ENCODE peak calls at places on chromosomes 11 and 22, in nine cellular contexts. P is H9, X is progenitor cell of endocrine pancreas, C is Calu3, Z is tibial nerve, B is WERI-Rb-1, D is MM.1S, H is coronary artery, Q is cardiac muscle cell. O is an unnamed sample.
A peak's percentile ranks its signal among the peaks of the same experiment; 100 is the strongest.

GRCh38 chr22:20025401-20026203 is 4.7 kb downstream of the TANGO2 start:
- DNase-seq in P (peak; percentile 10), X (no peak), C (no peak), Z (no peak), B (no peak), D (no peak), H (peak; percentile 50), Q (no peak), O (no peak)

GRCh38 chr11:65310756-65311155 is 3.9 kb upstream of the CDC42EP2 start:
- DNase-seq in P (no peak), X (no peak), C (no peak), Z (no peak), B (peak; percentile 92), D (no peak), H (no peak), Q (no peak), O (no peak)

GRCh38 chr22:45196308-45196707 is 32.6 kb downstream of the NUP50 start:
- DNase-seq in P (no peak), X (no peak), C (no peak), Z (no peak), B (no peak), D (no peak), H (no peak), Q (no peak), O (no peak)

GRCh38 chr22:46355369-46355995 is 20.0 kb downstream of the TRMU start:
- DNase-seq in P (peak; percentile 83), X (peak; percentile 77), C (peak; percentile 79), Z (peak; percentile 28), B (peak; percentile 83), D (peak; percentile 39), H (no peak), Q (peak; percentile 68), O (peak; percentile 92)

GRCh38 chr11:122863704-122864326 is 18.7 kb upstream of the JHY start:
- DNase-seq in P (no peak), X (no peak), C (peak; percentile 37), Z (peak; percentile 28), B (peak; percentile 35), D (peak; percentile 49), H (no peak), Q (peak; percentile 64), O (peak; percentile 49)

GRCh38 chr11:16296243-16296642 is 60.1 kb downstream of the SOX6 start:
- DNase-seq in P (no peak), X (no peak), C (no peak), Z (no peak), B (no peak), D (no peak), H (no peak), Q (no peak), O (no peak)

GRCh38 chr11:10920205-10920604 is 62.4 kb upstream of the ZBED5 start:
- DNase-seq in P (no peak), X (no peak), C (no peak), Z (no peak), B (peak; percentile 70), D (no peak), H (no peak), Q (peak; percentile 85), O (no peak)

GRCh38 chr11:128711136-128711535 is 17.3 kb downstream of the FLI1 start:
- DNase-seq in P (no peak), X (no peak), C (no peak), Z (no peak), B (no peak), D (no peak), H (no peak), Q (peak; percentile 71), O (no peak)

GRCh38 chr22:35430897-35431322 is 31.0 kb downstream of the MCM5 start:
- DNase-seq in P (peak; percentile 85), X (peak; percentile 86), C (peak; percentile 94), Z (peak; percentile 69), B (peak; percentile 81), D (peak; percentile 57), H (peak; percentile 84), Q (peak; percentile 96), O (peak; percentile 95)

GRCh38 chr22:27726726-27727449 is 74.7 kb downstream of the MN1 start:
- DNase-seq in P (no peak), X (no peak), C (peak; percentile 84), Z (no peak), B (peak; percentile 43), D (no peak), H (peak; percentile 85), Q (peak; percentile 78), O (peak; percentile 35)

GRCh38 chr22:36823177-36823839 is 6.5 kb upstream of the PVALB start:
- DNase-seq in P (peak; percentile 51), X (no peak), C (no peak), Z (no peak), B (no peak), D (no peak), H (no peak), Q (peak; percentile 4), O (no peak)

GRCh38 chr11:69371731-69372588 is 78.0 kb downstream of the MYEOV start:
- DNase-seq in P (peak; percentile 24), X (peak; percentile 7), C (no peak), Z (no peak), B (no peak), D (no peak), H (peak; percentile 46), Q (no peak), O (no peak)

GRCh38 chr11:79076526-79077115 is 364.2 kb downstream of the TENM4 start:
- DNase-seq in P (no peak), X (no peak), C (peak; percentile 61), Z (peak; percentile 30), B (peak; percentile 60), D (peak; percentile 11), H (no peak), Q (peak; percentile 60), O (no peak)
- TF ChIP-seq CTCF in P (peak; percentile 84), X (peak; percentile 53), C (no peak), Z (peak; percentile 39), B (peak; percentile 61), D (peak; percentile 57), H (peak; percentile 43), Q (peak; percentile 70), O (peak; percentile 35)

GRCh38 chr11:47235163-47235562 is 13.5 kb downstream of the ACP2 start:
- DNase-seq in P (no peak), X (no peak), C (no peak), Z (no peak), B (no peak), D (no peak), H (no peak), Q (no peak), O (no peak)

GRCh38 chr11:47236482-47236881 is 12.1 kb downstream of the ACP2 start:
- DNase-seq in P (no peak), X (no peak), C (no peak), Z (no peak), B (peak; percentile 37), D (no peak), H (no peak), Q (peak; percentile 25), O (no peak)

GRCh38 chr11:47234669-47235075 is 13.9 kb downstream of the ACP2 start:
- DNase-seq in P (no peak), X (no peak), C (no peak), Z (no peak), B (no peak), D (no peak), H (no peak), Q (peak; percentile 59), O (no peak)

GRCh38 chr11:47233051-47233450 is 15.6 kb downstream of the ACP2 start:
- DNase-seq in P (no peak), X (no peak), C (no peak), Z (no peak), B (no peak), D (no peak), H (no peak), Q (no peak), O (no peak)

GRCh38 chr11:47233989-47234668 is 14.5 kb downstream of the ACP2 start:
- DNase-seq in P (peak; percentile 50), X (no peak), C (no peak), Z (no peak), B (peak; percentile 50), D (no peak), H (no peak), Q (peak; percentile 83), O (no peak)
- TF ChIP-seq CTCF in P (peak; percentile 51), X (no peak), C (no peak), Z (no peak), B (peak; percentile 58), D (no peak), H (no peak), Q (peak; percentile 73), O (no peak)

GRCh38 chr22:49079743-49080500 is 747.8 kb downstream of the BRD1 start:
- DNase-seq in P (no peak), X (no peak), C (no peak), Z (no peak), B (no peak), D (no peak), H (no peak), Q (no peak), O (no peak)

GRCh38 chr22:49081926-49082325 is 745.7 kb downstream of the BRD1 start:
- DNase-seq in P (no peak), X (no peak), C (no peak), Z (no peak), B (no peak), D (no peak), H (no peak), Q (no peak), O (no peak)

GRCh38 chr22:49081261-49081666 is 746.4 kb downstream of the BRD1 start:
- DNase-seq in P (no peak), X (no peak), C (no peak), Z (no peak), B (no peak), D (no peak), H (no peak), Q (no peak), O (no peak)

GRCh38 chr22:49079027-49079725 is 748.5 kb downstream of the BRD1 start:
- DNase-seq in P (no peak), X (no peak), C (no peak), Z (no peak), B (no peak), D (no peak), H (no peak), Q (no peak), O (no peak)

GRCh38 chr22:49080631-49081030 is 747.0 kb downstream of the BRD1 start:
- DNase-seq in P (no peak), X (no peak), C (no peak), Z (no peak), B (no peak), D (no peak), H (no peak), Q (no peak), O (no peak)
- TF ChIP-seq CTCF in P (no peak), X (no peak), C (no peak), Z (no peak), B (no peak), D (no peak), H (no peak), Q (no peak), O (no peak)

DNA sequence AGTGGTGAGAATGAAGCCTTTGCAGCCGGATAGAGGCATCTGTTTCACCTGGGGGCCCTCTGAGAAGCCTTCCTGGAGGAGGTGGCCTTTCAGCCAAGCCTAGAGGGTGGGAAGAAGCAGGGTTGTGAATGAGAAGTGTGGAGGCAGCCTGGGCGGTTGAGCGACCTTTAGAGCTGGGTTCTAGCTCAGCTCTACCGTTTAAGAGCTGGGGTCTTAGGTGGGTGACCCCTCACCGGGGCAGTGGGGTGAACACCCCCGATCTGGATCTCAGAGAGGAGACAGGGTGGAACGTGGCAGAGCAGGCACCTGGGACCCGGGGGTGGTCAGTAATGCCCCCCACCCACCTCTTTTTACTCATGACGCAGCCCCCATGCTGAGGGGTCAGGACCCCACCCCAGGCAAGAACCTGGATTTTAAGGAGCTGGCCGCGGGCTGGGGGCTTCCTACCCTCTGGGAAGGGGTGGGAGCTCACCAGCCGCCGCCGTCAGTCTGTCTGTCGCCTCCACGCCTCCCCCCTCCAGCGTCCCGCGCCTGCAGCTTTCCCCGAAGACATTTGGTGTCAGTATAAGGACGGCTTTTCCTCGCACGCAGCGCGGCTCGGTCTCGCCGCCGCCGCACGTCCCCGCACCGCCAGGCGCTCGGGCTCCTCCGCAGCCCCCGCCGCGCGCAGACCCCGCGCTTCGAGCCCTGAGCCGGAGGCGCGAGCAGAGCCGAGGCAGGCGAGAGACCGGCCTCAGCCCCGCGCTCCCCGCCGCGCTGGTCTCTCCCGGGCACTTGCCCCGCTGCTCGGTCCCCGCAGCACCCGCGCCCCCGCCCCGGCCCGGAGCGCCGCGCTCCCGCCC is 13.4 kb upstream of the CACNA1I start:
- DNase-seq in P (no peak), X (no peak), C (peak; percentile 47), Z (no peak), B (peak; percentile 77), D (no peak), H (no peak), Q (peak; percentile 21), O (peak; percentile 68)
- TF ChIP-seq CTCF in P (no peak), X (no peak), C (no peak), Z (no peak), B (peak; percentile 50), D (no peak), H (no peak), Q (peak; percentile 9), O (no peak)

O was measured in nephron progenitor cell.